ENCODE peak calls at places on chromosomes 12 and 14, in seven cellular contexts. I is K562, S is SK-N-SH, D is neuronal stem cell, G is endothelial cell of umbilical vein, M is mesenchymal stem cell, K is IMR-90. B is an unnamed sample. For H3K4me1, the result is how much of the 10 kb centered on the place peaks cover.

GRCh38 chr14:76872796-76873432 is 46.7 kb downstream of the LRRC74A start:
- DNase-seq in K (peak), M (peak), S (peak), I (peak), G (peak), D (peak), B (peak)

GRCh38 chr14:26719514-26719913 is 121.7 kb upstream of the NOVA1 start:
- DNase-seq in S (no peak), K (peak), I (no peak), M (peak), D (no peak), G (no peak), B (peak)

GRCh38 chr12:10395390-10395998 is 5.7 kb upstream of the KLRK1 start:
- DNase-seq in I (no peak), M (peak), D (no peak), K (peak), S (no peak), G (no peak), B (peak)

GRCh38 chr12:26773313-26774104 is 59.5 kb downstream of the ITPR2 start:
- DNase-seq in K (no peak), M (peak), I (no peak), D (no peak), S (no peak), G (no peak), B (no peak)

GRCh38 chr14:103920981-103921854 is 7.0 kb upstream of the TDRD9 start:
- DNase-seq in K (peak), I (peak), D (peak), S (peak), M (peak), G (peak), B (peak)

GRCh38 chr14:101600891-101601602 is 39.8 kb downstream of the DIO3 start:
- DNase-seq in K (no peak), I (no peak), S (no peak), D (no peak), G (no peak), M (no peak), B (no peak)

GRCh38 chr14:35289623-35290022 is 2.6 kb upstream of the PSMA6 start:
- DNase-seq in K (no peak), G (no peak), M (no peak), D (no peak), S (no peak), I (no peak), B (no peak)

GRCh38 chr14:76349993-76350392 is 25.9 kb upstream of the ESRRB start:
- DNase-seq in G (no peak), K (no peak), S (no peak), D (no peak), I (no peak), M (no peak), B (no peak)

GRCh38 chr12:63151898-63152700 is 1.1 kb upstream of the AVPR1A start:
- DNase-seq in D (peak), I (peak), M (peak), K (peak), S (peak), G (peak), B (peak)

GRCh38 chr12:90280564-90281058 is 572.0 kb upstream of the ATP2B1 start:
- DNase-seq in D (no peak), S (no peak), I (no peak), G (peak), K (no peak), M (no peak), B (no peak)

GRCh38 chr12:24797901-24798300 is 151.0 kb downstream of the BCAT1 start:
- DNase-seq in I (no peak), K (no peak), G (no peak), S (no peak), M (no peak), D (no peak), B (no peak)

GRCh38 chr12:57127710-57128518 is at the start of gene LRP1:
- DNase-seq in G (peak), I (peak), M (peak), D (peak), S (peak), K (peak), B (peak)

GRCh38 chr12:57129311-57130288 is 1.3 kb downstream of the LRP1 start:
- DNase-seq in M (peak), I (no peak), S (peak), D (no peak), K (no peak), G (no peak), B (peak)

GRCh38 chr12:57127101-57127709 is 1.1 kb upstream of the LRP1 start:
- DNase-seq in G (no peak), I (peak), M (peak), S (peak), K (no peak), D (peak), B (no peak)

GRCh38 chr12:57126561-57126960 is 1.7 kb upstream of the LRP1 start:
- DNase-seq in G (no peak), M (no peak), D (no peak), S (no peak), I (peak), K (no peak), B (no peak)

GRCh38 chr12:57128519-57129247 is 400 bp downstream of the LRP1 start:
- DNase-seq in M (no peak), K (no peak), S (peak), D (no peak), G (no peak), I (no peak), B (no peak)
- H2AFZ ChIP-seq in M (no peak), K (peak), S (peak), D (peak), G (peak), I (no peak), B (no peak)

DNA sequence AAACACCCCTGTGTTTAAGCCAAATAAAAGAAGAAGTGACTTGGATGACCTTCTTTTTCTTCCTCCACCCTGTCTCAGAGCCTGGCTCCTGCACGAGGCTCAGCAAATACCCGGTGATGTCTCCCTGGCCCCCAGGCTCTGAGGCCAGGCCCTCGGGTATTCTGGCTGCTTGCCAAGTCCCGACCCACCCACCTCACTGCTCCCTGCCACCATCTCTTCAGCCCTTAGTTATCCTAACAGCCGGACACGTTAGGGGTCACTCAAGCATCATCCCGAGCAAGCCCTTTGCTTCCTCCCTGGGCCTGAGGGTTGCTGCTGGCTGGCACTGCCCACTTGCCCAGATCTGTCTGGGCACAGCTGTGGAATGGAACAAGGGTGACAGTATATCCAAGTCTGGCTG is 7.2 kb downstream of the RPS6KL1 start:
- DNase-seq in G (no peak), D (no peak), I (no peak), K (no peak), M (no peak), S (no peak), B (no peak)
- H3K9ac ChIP-seq in G (no peak), D (no peak), I (no peak), K (no peak), M (no peak), S (no peak), B (no peak)

GRCh38 chr14:54857830-54858269 is 44.8 kb downstream of the GCH1 start:
- DNase-seq in I (no peak), S (no peak), K (no peak), G (no peak), D (no peak), M (no peak), B (no peak)
- H3K4me1 ChIP-seq in I (under half), S (under half), K (under half), G (under half), D (under half), M (under half), B (under half)

DNA sequence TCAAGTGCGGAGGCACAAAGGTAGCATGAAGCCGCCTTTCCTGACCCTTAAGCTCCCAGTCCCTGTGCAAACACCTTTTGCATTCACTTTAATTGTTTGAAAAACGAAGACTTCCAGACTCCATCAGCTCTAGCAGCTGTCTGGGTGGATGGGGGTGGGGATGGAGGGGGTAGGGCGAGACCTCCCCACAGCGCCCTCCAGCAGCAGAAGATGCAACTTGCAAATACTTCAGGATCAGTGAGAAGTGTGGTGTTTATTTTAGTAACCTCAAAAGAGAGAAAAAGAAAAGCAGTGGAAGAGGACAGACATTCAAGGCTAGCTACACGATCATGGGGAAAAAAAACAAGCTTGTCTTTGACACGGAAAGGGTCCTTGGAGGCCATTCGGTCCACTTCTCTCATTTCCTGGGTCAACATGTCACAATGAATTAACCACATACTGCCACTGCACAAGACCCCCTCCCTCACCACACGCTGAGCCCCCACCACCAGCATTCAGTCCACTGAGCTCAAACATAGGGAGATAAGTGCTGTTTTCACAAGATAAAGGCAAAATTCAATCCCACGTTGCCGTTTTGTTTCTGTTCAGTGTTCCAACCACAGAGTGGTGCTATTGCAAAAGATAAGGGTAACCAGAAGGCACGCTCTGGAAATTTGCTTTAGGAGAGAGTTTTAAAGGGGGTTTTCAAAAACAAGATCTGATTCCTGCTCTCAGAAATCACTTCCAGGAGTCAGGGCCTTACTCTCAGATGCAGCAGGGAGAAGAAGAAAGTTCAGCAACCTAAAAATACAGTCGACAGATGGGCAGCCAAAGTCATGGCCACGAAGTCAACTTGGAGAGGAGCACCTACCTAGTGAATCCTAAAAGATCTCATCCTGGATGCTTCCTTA is 3.3 kb upstream of the NTF3 start:
- DNase-seq in D (peak), S (peak), G (peak), I (peak), M (peak), K (peak), B (peak)
- H2AFZ ChIP-seq in D (no peak), S (no peak), G (no peak), I (no peak), M (no peak), K (peak), B (no peak)

GRCh38 chr12:92649511-92650227 is 53.1 kb upstream of the PLEKHG7 start:
- DNase-seq in K (peak), I (peak), G (peak), S (peak), M (peak), D (peak), B (peak)
- H3K9ac ChIP-seq in K (no peak), I (no peak), G (no peak), S (no peak), M (peak), D (no peak), B (no peak)

GRCh38 chr12:56722832-56723231 is 2.3 kb downstream of the NACA start:
- DNase-seq in S (no peak), K (no peak), M (no peak), G (no peak), I (no peak), D (no peak), B (no peak)

GRCh38 chr12:56724660-56724988 is 475 bp downstream of the NACA start:
- DNase-seq in D (peak), K (no peak), G (no peak), M (peak), S (no peak), I (no peak), B (no peak)

GRCh38 chr12:56724989-56725722 is at the start of gene NACA:
- DNase-seq in M (peak), K (peak), I (peak), D (peak), S (peak), G (peak), B (peak)

GRCh38 chr12:56723352-56723751 is 1.7 kb downstream of the NACA start:
- DNase-seq in S (no peak), I (no peak), K (no peak), D (no peak), G (no peak), M (no peak), B (no peak)

DNA sequence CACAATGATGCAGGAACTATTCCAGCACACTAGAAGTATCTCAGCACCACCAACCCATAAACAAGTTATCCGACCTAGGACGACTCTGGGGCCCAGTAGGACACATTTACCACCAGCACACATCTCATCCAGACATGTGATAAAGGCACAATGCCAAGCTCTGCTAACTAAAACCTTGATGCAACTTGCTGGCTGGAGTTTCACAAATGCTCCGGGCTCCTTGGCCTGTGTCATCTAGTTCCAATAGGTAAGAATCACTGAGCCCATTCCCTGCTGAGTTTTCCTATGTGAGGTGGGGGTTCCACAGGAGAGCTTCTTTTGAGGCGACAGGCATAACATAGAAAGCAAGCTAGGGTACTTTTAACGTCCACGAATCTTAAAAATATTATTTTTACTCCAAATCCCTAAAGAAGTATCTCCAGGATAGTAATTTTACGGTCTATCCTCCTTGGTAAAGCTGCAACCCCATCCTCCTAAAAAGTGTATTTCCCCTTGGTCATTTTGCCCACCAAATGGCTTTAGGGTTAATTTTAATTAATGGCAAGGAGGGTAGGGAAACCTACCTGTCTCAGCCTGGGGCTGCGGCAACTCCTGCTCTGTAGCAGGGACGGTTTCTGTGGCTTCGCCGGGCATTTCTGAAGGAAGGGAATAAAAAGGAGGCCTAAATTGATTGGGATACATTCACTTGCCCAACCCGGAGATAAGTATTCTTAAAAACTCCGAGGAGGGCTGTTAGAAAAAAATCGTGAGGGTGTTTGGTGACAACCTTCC is 1.0 kb downstream of the NACA start:
- DNase-seq in M (peak), S (no peak), K (peak), G (peak), D (no peak), I (no peak), B (peak)
- H3K4me1 ChIP-seq in M (under half), S (under half), K (under half), G (under half), D (under half), I (under half), B (under half)

B was measured in fibroblast of lung.